ENCODE peak calls at places on chromosomes 7 and 10, in ten cellular contexts. P is tibial nerve, C is HepG2, S is A549, B is upper lobe of left lung, K is GM12891, V is uterus, G is sigmoid colon, D is adrenal gland, E is lower leg skin. N is an unnamed sample.

GRCh38 chr7:158487546-158488224 is 99.9 kb downstream of the PTPRN2 start:
- DNase-seq in D (no peak), S (no peak), V (no peak), P (no peak), C (no peak), E (no peak), B (no peak), G (no peak), K (no peak), N (no peak)

GRCh38 chr7:133937786-133938185 is 189.4 kb upstream of the LRGUK start:
- DNase-seq in D (no peak), K (no peak), G (no peak), C (no peak), S (no peak), B (no peak), E (no peak), V (no peak), P (no peak), N (no peak)

GRCh38 chr7:118642396-118642795 is 417.9 kb downstream of the ANKRD7 start:
- DNase-seq in B (no peak), G (no peak), D (no peak), E (no peak), V (no peak), K (no peak), C (no peak), S (no peak), P (no peak), N (no peak)

GRCh38 chr10:16195178-16195769 is 241.5 kb upstream of the PTER start:
- DNase-seq in V (no peak), G (no peak), K (no peak), E (no peak), B (no peak), P (no peak), D (no peak), C (no peak), S (no peak), N (no peak)

GRCh38 chr7:98149293-98149692 is 42.6 kb downstream of the LMTK2 start:
- DNase-seq in S (no peak), G (no peak), V (no peak), D (no peak), B (no peak), K (no peak), C (no peak), E (no peak), P (no peak), N (no peak)

GRCh38 chr7:105765846-105766245 is 110.6 kb downstream of the ATXN7L1 start:
- DNase-seq in V (no peak), G (no peak), D (no peak), K (no peak), B (no peak), E (no peak), P (no peak), C (no peak), S (no peak), N (no peak)

GRCh38 chr10:109934958-109935793 is 11.9 kb upstream of the XPNPEP1 start:
- DNase-seq in S (no peak), B (no peak), D (no peak), K (no peak), C (no peak), G (no peak), E (no peak), P (peak), V (no peak), N (no peak)

GRCh38 chr10:74244097-74244685 is 93.2 kb downstream of the ADK start:
- DNase-seq in E (no peak), S (peak), D (no peak), B (no peak), P (no peak), K (no peak), C (peak), V (no peak), G (no peak), N (no peak)

GRCh38 chr7:142001163-142001874 is 5.6 kb downstream of the MGAM start:
- DNase-seq in C (no peak), P (no peak), G (no peak), E (no peak), V (no peak), S (peak), B (no peak), K (no peak), D (no peak), N (no peak)

GRCh38 chr10:6071181-6072175 is 9.3 kb upstream of the IL2RA start:
- DNase-seq in B (no peak), P (no peak), E (peak), S (no peak), V (no peak), K (no peak), C (no peak), D (no peak), G (no peak), N (no peak)

GRCh38 chr7:151706568-151707469 is 170.1 kb downstream of the PRKAG2 start:
- DNase-seq in C (no peak), V (no peak), E (no peak), B (no peak), G (no peak), P (no peak), D (no peak), S (no peak), K (no peak), N (no peak)

GRCh38 chr7:97130417-97131139 is 13.1 kb downstream of the SDHAF3 start:
- DNase-seq in B (no peak), E (no peak), K (no peak), G (no peak), S (no peak), V (no peak), D (no peak), C (no peak), P (no peak), N (no peak)

GRCh38 chr10:78860260-78860914 is 208.4 kb upstream of the ZMIZ1 start:
- DNase-seq in K (no peak), B (no peak), D (no peak), G (no peak), P (no peak), E (no peak), C (no peak), S (no peak), V (no peak), N (no peak)

GRCh38 chr7:90726623-90727022 is 130.5 kb downstream of the CDK14 start:
- DNase-seq in V (no peak), D (no peak), C (no peak), B (no peak), K (no peak), S (no peak), E (no peak), P (no peak), G (no peak), N (no peak)

GRCh38 chr10:52583341-52583740 is 189.2 kb downstream of the MBL2 start:
- DNase-seq in D (no peak), G (no peak), K (no peak), C (no peak), P (no peak), S (no peak), V (no peak), B (no peak), E (no peak), N (no peak)

GRCh38 chr10:69337312-69338132 is 59.2 kb downstream of the HK1 start:
- DNase-seq in V (no peak), G (no peak), D (no peak), S (no peak), P (no peak), E (no peak), K (no peak), B (peak), C (no peak), N (no peak)

GRCh38 chr10:69340695-69341094 is 62.4 kb downstream of the HK1 start:
- DNase-seq in D (no peak), S (no peak), B (no peak), G (no peak), E (no peak), C (no peak), P (no peak), K (no peak), V (no peak), N (no peak)

GRCh38 chr10:69338133-69338456 is 59.8 kb downstream of the HK1 start:
- DNase-seq in K (no peak), G (no peak), P (no peak), D (no peak), B (peak), C (no peak), V (no peak), E (no peak), S (no peak), N (no peak)

GRCh38 chr10:69336952-69337311 is 58.6 kb downstream of the HK1 start:
- DNase-seq in D (no peak), K (no peak), E (no peak), C (no peak), G (no peak), B (no peak), P (no peak), V (no peak), S (no peak), N (no peak)

GRCh38 chr10:69338547-69339450 is 60.5 kb downstream of the HK1 start:
- DNase-seq in G (no peak), V (no peak), P (no peak), E (no peak), C (no peak), S (no peak), B (no peak), D (no peak), K (no peak), N (no peak)
- TF ChIP-seq POLR2A in G (no peak), V (no peak), P (no peak), E (no peak), C (no peak), S (no peak), B (no peak), D (no peak), K (no peak), N (no peak)

DNA sequence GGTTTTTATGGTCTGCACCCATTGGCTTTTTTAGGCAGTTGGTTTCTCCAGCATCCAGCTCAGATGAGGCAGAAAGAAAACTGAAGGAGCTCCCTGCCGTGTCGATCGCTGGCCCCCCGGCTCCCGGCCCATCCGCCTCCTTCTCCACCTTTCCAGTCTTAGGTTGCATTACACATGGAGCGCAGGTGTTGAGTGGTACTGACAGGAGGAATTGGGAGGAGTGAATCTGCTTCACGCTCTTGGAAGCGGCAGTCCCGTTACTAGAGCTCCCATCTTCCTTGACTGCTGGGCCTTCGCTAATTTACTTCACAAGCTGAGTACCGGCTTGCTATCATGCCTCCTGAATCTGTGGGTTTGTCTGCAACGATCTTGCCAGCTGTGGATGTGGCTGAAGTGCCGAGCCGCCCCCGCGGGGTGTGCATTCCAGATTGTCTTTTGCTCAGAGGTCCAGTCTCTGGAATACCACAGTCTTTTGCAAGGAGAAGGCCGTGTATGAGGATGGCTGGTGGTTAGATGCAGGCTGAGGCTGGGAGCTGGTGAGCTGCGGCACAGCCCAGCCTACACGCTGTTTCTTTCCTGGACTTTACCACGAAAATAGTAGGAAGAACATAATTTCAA is 17.1 kb downstream of the IQCE start:
- DNase-seq in V (no peak), P (no peak), E (no peak), C (no peak), S (no peak), B (no peak), K (no peak), D (no peak), G (no peak), N (no peak)
- TF ChIP-seq POLR2A in V (no peak), P (no peak), E (no peak), C (no peak), S (no peak), B (no peak), K (no peak), D (no peak), G (no peak), N (no peak)

GRCh38 chr7:149779502-149779805 is 6.1 kb upstream of the ZNF467 start:
- DNase-seq in K (no peak), S (no peak), D (no peak), P (no peak), B (no peak), C (no peak), V (no peak), E (no peak), G (no peak), N (no peak)
- TF ChIP-seq POLR2A in K (no peak), S (no peak), D (no peak), P (no peak), B (no peak), C (no peak), V (no peak), E (no peak), G (no peak), N (no peak)

GRCh38 chr10:133071801-133072595 is 15.7 kb upstream of the ADGRA1 start:
- DNase-seq in G (no peak), B (no peak), E (no peak), V (no peak), K (no peak), S (no peak), C (no peak), P (no peak), D (no peak), N (no peak)

GRCh38 chr10:133068741-133069525 is 18.8 kb upstream of the ADGRA1 start:
- DNase-seq in B (no peak), P (no peak), K (no peak), G (no peak), D (no peak), C (no peak), E (no peak), S (no peak), V (no peak), N (no peak)

GRCh38 chr10:133070402-133070801 is 17.3 kb upstream of the ADGRA1 start:
- DNase-seq in S (no peak), P (no peak), B (no peak), K (no peak), V (no peak), E (no peak), C (no peak), G (no peak), D (no peak), N (no peak)

GRCh38 chr10:133072776-133073390 is 14.8 kb upstream of the ADGRA1 start:
- DNase-seq in D (no peak), E (no peak), K (no peak), C (no peak), S (no peak), G (no peak), B (no peak), V (no peak), P (no peak), N (no peak)

GRCh38 chr10:133070810-133071209 is 16.9 kb upstream of the ADGRA1 start:
- DNase-seq in B (no peak), V (no peak), E (no peak), P (no peak), S (no peak), D (no peak), G (no peak), K (no peak), C (no peak), N (no peak)
- TF ChIP-seq POLR2A in B (no peak), V (no peak), E (no peak), P (no peak), S (no peak), D (no peak), G (no peak), K (no peak), C (no peak), N (no peak)

GRCh38 chr7:114825423-114825951 is 96.4 kb upstream of the MDFIC start:
- DNase-seq in P (no peak), C (no peak), K (no peak), S (peak), V (no peak), E (no peak), B (no peak), G (no peak), D (no peak), N (no peak)
- TF ChIP-seq POLR2A in P (no peak), C (no peak), K (no peak), S (no peak), V (no peak), E (no peak), B (no peak), G (no peak), D (no peak), N (no peak)